ENCODE peak calls at places on chromosomes 12 and 14, in nine cellular contexts. R is pancreas, O is mesenchymal stem cell, M is psoas muscle, L is GM12892, N is fibroblast of lung, T is glutamatergic neuron, V is mucosa of gallbladder, D is RWPE1. S is an unnamed sample.

GRCh38 chr14:64891839-64892375 is 12.2 kb upstream of the SPTB start:
- DNase-seq in R (no peak), O (peak), M (no peak), L (no peak), N (peak), T (no peak), V (peak), D (peak), S (no peak)

GRCh38 chr12:86212970-86213369 is 43.2 kb downstream of the MGAT4C start:
- DNase-seq in R (no peak), O (no peak), M (no peak), L (no peak), N (no peak), T (no peak), V (no peak), D (no peak), S (no peak)

GRCh38 chr14:52918486-52918885 is 32.4 kb downstream of the FERMT2 start:
- DNase-seq in R (no peak), O (peak), M (no peak), L (peak), N (peak), T (no peak), V (no peak), D (peak), S (no peak)

GRCh38 chr14:99028521-99028920 is 243.5 kb downstream of the BCL11B start:
- DNase-seq in R (no peak), O (no peak), M (no peak), L (no peak), N (no peak), T (no peak), V (no peak), D (no peak), S (no peak)

GRCh38 chr14:80202888-80203562 is 8.3 kb downstream of the DIO2 start:
- DNase-seq in R (no peak), O (no peak), M (no peak), L (no peak), N (no peak), T (peak), V (no peak), D (no peak), S (no peak)

GRCh38 chr12:6141048-6141447 is 16.6 kb upstream of the VWF start:
- DNase-seq in R (no peak), O (peak), M (no peak), L (no peak), N (peak), T (no peak), V (peak), D (no peak), S (no peak)

GRCh38 chr12:82182601-82183000 is 175.6 kb downstream of the CCDC59 start:
- DNase-seq in R (peak), O (no peak), M (no peak), L (no peak), N (no peak), T (no peak), V (no peak), D (peak), S (no peak)

GRCh38 chr14:21109377-21110260 is 8.8 kb downstream of the TMEM253 start:
- DNase-seq in R (no peak), O (no peak), M (no peak), L (no peak), N (no peak), T (no peak), V (no peak), D (no peak), S (no peak)

GRCh38 chr14:21867541-21867940 is 193.9 kb upstream of the OR4E1 start:
- DNase-seq in R (no peak), O (no peak), M (no peak), L (no peak), N (peak), T (no peak), V (no peak), D (peak), S (no peak)

GRCh38 chr14:45284802-45285201 is 31.8 kb upstream of the MIS18BP1 start:
- DNase-seq in R (no peak), O (no peak), M (no peak), L (no peak), N (no peak), T (no peak), V (no peak), D (no peak), S (no peak)

GRCh38 chr12:56212360-56212759 is 9.4 kb downstream of the RNF41 start:
- DNase-seq in R (no peak), O (no peak), M (no peak), L (no peak), N (no peak), T (no peak), V (no peak), D (no peak), S (no peak)

GRCh38 chr12:131112690-131113290 is 159.1 kb downstream of the ADGRD1 start:
- DNase-seq in R (no peak), O (no peak), M (peak), L (no peak), N (no peak), T (no peak), V (no peak), D (peak), S (no peak)

GRCh38 chr14:100155049-100155621 is 4.3 kb downstream of the DEGS2 start:
- DNase-seq in R (no peak), O (no peak), M (no peak), L (no peak), N (peak), T (peak), V (no peak), D (peak), S (no peak)

GRCh38 chr14:68210729-68211299 is 391.2 kb downstream of the RAD51B start:
- DNase-seq in R (no peak), O (peak), M (no peak), L (peak), N (peak), T (no peak), V (no peak), D (peak), S (no peak)

GRCh38 chr12:116528067-116528466 is 31.1 kb upstream of the MAP1LC3B2 start:
- DNase-seq in R (no peak), O (no peak), M (no peak), L (no peak), N (peak), T (no peak), V (no peak), D (peak), S (no peak)

GRCh38 chr12:15688202-15688736 is 100.9 kb downstream of the EPS8 start:
- DNase-seq in R (no peak), O (no peak), M (peak), L (no peak), N (no peak), T (peak), V (peak), D (no peak), S (no peak)

GRCh38 chr12:76026643-76027063 is 4.9 kb downstream of the PHLDA1 start:
- DNase-seq in R (no peak), O (peak), M (no peak), L (no peak), N (peak), T (no peak), V (no peak), D (no peak), S (no peak)

GRCh38 chr14:69586420-69586819 is 11.7 kb upstream of the CCDC177 start:
- DNase-seq in R (no peak), O (no peak), M (no peak), L (no peak), N (no peak), T (no peak), V (no peak), D (no peak), S (no peak)

GRCh38 chr14:100372357-100373048 is 49.4 kb downstream of the SLC25A47 start:
- DNase-seq in R (no peak), O (no peak), M (no peak), L (no peak), N (peak), T (no peak), V (no peak), D (no peak), S (no peak)

GRCh38 chr14:23130875-23131274 is 11.8 kb upstream of the CEBPE start:
- DNase-seq in R (no peak), O (no peak), M (no peak), L (no peak), N (no peak), T (no peak), V (no peak), D (no peak), S (no peak)

GRCh38 chr12:43805149-43805856 is 814 bp downstream of the TWF1 start:
- DNase-seq in R (no peak), O (no peak), M (no peak), L (no peak), N (peak), T (no peak), V (no peak), D (peak), S (no peak)

GRCh38 chr12:65657635-65658034 is 166.6 kb upstream of the HMGA2 start:
- DNase-seq in R (no peak), O (no peak), M (no peak), L (no peak), N (no peak), T (no peak), V (no peak), D (no peak), S (no peak)

GRCh38 chr12:6953417-6954315 is 2.5 kb downstream of the PTPN6 start:
- DNase-seq in R (peak), O (peak), M (no peak), L (no peak), N (no peak), T (no peak), V (peak), D (no peak), S (no peak)

GRCh38 chr14:91058017-91058675 is 2.3 kb downstream of the RPS6KA5 start:
- DNase-seq in R (no peak), O (peak), M (no peak), L (no peak), N (no peak), T (no peak), V (no peak), D (no peak), S (no peak)

GRCh38 chr14:104199266-104199665 is 60.9 kb downstream of the KIF26A start:
- DNase-seq in R (peak), O (no peak), M (no peak), L (no peak), N (no peak), T (no peak), V (no peak), D (no peak), S (peak)

GRCh38 chr14:55256586-55256985 is 14.6 kb upstream of the FBXO34 start:
- DNase-seq in R (no peak), O (no peak), M (no peak), L (no peak), N (no peak), T (no peak), V (no peak), D (no peak), S (no peak)

GRCh38 chr14:102086972-102087761 is at the start of gene HSP90AA1:
- DNase-seq in R (peak), O (peak), M (peak), L (peak), N (peak), T (peak), V (peak), D (peak), S (peak)

GRCh38 chr14:74592476-74593191 is 19.4 kb downstream of the LTBP2 start:
- DNase-seq in R (no peak), O (no peak), M (no peak), L (no peak), N (no peak), T (no peak), V (no peak), D (no peak), S (no peak)

GRCh38 chr14:69154779-69155178 is 1.9 kb upstream of the DCAF5 start:
- DNase-seq in R (no peak), O (peak), M (no peak), L (no peak), N (peak), T (no peak), V (peak), D (no peak), S (peak)

GRCh38 chr12:4273651-4274395 is at the start of gene CCND2:
- DNase-seq in R (peak), O (peak), M (peak), L (peak), N (peak), T (peak), V (peak), D (peak), S (peak)

GRCh38 chr14:71488703-71489141 is 443.5 kb upstream of the RGS6 start:
- DNase-seq in R (no peak), O (peak), M (no peak), L (no peak), N (peak), T (no peak), V (no peak), D (no peak), S (no peak)

GRCh38 chr12:92078167-92079053 is 67.2 kb downstream of the BTG1 start:
- DNase-seq in R (no peak), O (peak), M (no peak), L (no peak), N (peak), T (no peak), V (no peak), D (peak), S (no peak)

GRCh38 chr12:11661491-11662085 is 12.1 kb downstream of the ETV6 start:
- DNase-seq in R (no peak), O (no peak), M (no peak), L (no peak), N (no peak), T (no peak), V (peak), D (no peak), S (no peak)

GRCh38 chr12:29639893-29640495 is 142.5 kb upstream of the OVCH1 start:
- DNase-seq in R (no peak), O (no peak), M (no peak), L (no peak), N (no peak), T (no peak), V (no peak), D (no peak), S (no peak)

GRCh38 chr12:14879222-14879933 is 6.3 kb downstream of the MGP start:
- DNase-seq in R (no peak), O (no peak), M (no peak), L (no peak), N (no peak), T (no peak), V (no peak), D (no peak), S (no peak)

GRCh38 chr12:47777741-47778558 is 4.9 kb downstream of the SLC48A1 start:
- DNase-seq in R (no peak), O (no peak), M (peak), L (no peak), N (no peak), T (no peak), V (peak), D (no peak), S (no peak)